ENCODE peak calls at places on chromosomes 5 and 9, in seven cellular contexts. One of them, this sample, is unnamed.

GRCh38 chr9:109311731-109312130 is 9.1 kb downstream of the EPB41L4B start:
- DNase-seq in AG09319: no peak
- DNase-seq in cardiac fibroblast: peak; percentile 60
- DNase-seq in stimulated activated CD8-positive, alpha-beta memory T cell treated with anti-CD3 and anti-CD28 coated beads, Interleukin-12 subunit alpha, Interleukin-12 subunit beta, amount 100 ng/mL, for 4 hours: no peak
- DNase-seq in GM13976: peak; percentile 60
- DNase-seq in NCI-H345: no peak
- DNase-seq in pons: no peak
- DNase-seq in this sample: no peak

GRCh38 chr5:140165101-140165920 is 9.7 kb upstream of the CYSTM1 start:
- DNase-seq in AG09319: no peak
- DNase-seq in cardiac fibroblast: no peak
- DNase-seq in stimulated activated CD8-positive, alpha-beta memory T cell treated with anti-CD3 and anti-CD28 coated beads, Interleukin-12 subunit alpha, Interleukin-12 subunit beta, amount 100 ng/mL, for 4 hours: no peak
- DNase-seq in GM13976: no peak
- DNase-seq in NCI-H345: no peak
- DNase-seq in pons: no peak
- DNase-seq in this sample: no peak

GRCh38 chr9:89743576-89744254 is 138.9 kb downstream of the GADD45G start:
- DNase-seq in AG09319: no peak
- DNase-seq in cardiac fibroblast: no peak
- DNase-seq in stimulated activated CD8-positive, alpha-beta memory T cell treated with anti-CD3 and anti-CD28 coated beads, Interleukin-12 subunit alpha, Interleukin-12 subunit beta, amount 100 ng/mL, for 4 hours: no peak
- DNase-seq in GM13976: peak; percentile 76
- DNase-seq in NCI-H345: no peak
- DNase-seq in pons: no peak
- DNase-seq in this sample: peak; percentile 91

GRCh38 chr5:69209607-69210006 is 20.2 kb downstream of the CENPH start:
- DNase-seq in AG09319: no peak
- DNase-seq in cardiac fibroblast: peak; percentile 35
- DNase-seq in stimulated activated CD8-positive, alpha-beta memory T cell treated with anti-CD3 and anti-CD28 coated beads, Interleukin-12 subunit alpha, Interleukin-12 subunit beta, amount 100 ng/mL, for 4 hours: no peak
- DNase-seq in GM13976: no peak
- DNase-seq in NCI-H345: no peak
- DNase-seq in pons: no peak
- DNase-seq in this sample: no peak

GRCh38 chr5:79743846-79744605 is 54.4 kb downstream of the CMYA5 start:
- DNase-seq in AG09319: no peak
- DNase-seq in cardiac fibroblast: no peak
- DNase-seq in stimulated activated CD8-positive, alpha-beta memory T cell treated with anti-CD3 and anti-CD28 coated beads, Interleukin-12 subunit alpha, Interleukin-12 subunit beta, amount 100 ng/mL, for 4 hours: no peak
- DNase-seq in GM13976: no peak
- DNase-seq in NCI-H345: no peak
- DNase-seq in pons: no peak
- DNase-seq in this sample: no peak

GRCh38 chr5:32471784-32472183 is 27.2 kb upstream of the ZFR start:
- DNase-seq in AG09319: no peak
- DNase-seq in cardiac fibroblast: no peak
- DNase-seq in stimulated activated CD8-positive, alpha-beta memory T cell treated with anti-CD3 and anti-CD28 coated beads, Interleukin-12 subunit alpha, Interleukin-12 subunit beta, amount 100 ng/mL, for 4 hours: no peak
- DNase-seq in GM13976: no peak
- DNase-seq in NCI-H345: no peak
- DNase-seq in pons: peak; percentile 29
- DNase-seq in this sample: no peak

GRCh38 chr9:72891043-72891442 is 61.8 kb downstream of the ALDH1A1 start:
- DNase-seq in AG09319: no peak
- DNase-seq in cardiac fibroblast: no peak
- DNase-seq in stimulated activated CD8-positive, alpha-beta memory T cell treated with anti-CD3 and anti-CD28 coated beads, Interleukin-12 subunit alpha, Interleukin-12 subunit beta, amount 100 ng/mL, for 4 hours: no peak
- DNase-seq in GM13976: no peak
- DNase-seq in NCI-H345: no peak
- DNase-seq in pons: no peak
- DNase-seq in this sample: no peak

GRCh38 chr5:137696481-137696880 is 39.4 kb downstream of the KLHL3 start:
- DNase-seq in AG09319: no peak
- DNase-seq in cardiac fibroblast: peak; percentile 31
- DNase-seq in stimulated activated CD8-positive, alpha-beta memory T cell treated with anti-CD3 and anti-CD28 coated beads, Interleukin-12 subunit alpha, Interleukin-12 subunit beta, amount 100 ng/mL, for 4 hours: no peak
- DNase-seq in GM13976: no peak
- DNase-seq in NCI-H345: no peak
- DNase-seq in pons: no peak
- DNase-seq in this sample: no peak

GRCh38 chr5:129460951-129461815 is 1.1 kb downstream of the ADAMTS19 start:
- DNase-seq in AG09319: no peak
- DNase-seq in cardiac fibroblast: peak; percentile 7
- DNase-seq in stimulated activated CD8-positive, alpha-beta memory T cell treated with anti-CD3 and anti-CD28 coated beads, Interleukin-12 subunit alpha, Interleukin-12 subunit beta, amount 100 ng/mL, for 4 hours: no peak
- DNase-seq in GM13976: peak; percentile 48
- DNase-seq in NCI-H345: peak; percentile 7
- DNase-seq in pons: no peak
- DNase-seq in this sample: peak; percentile 56